ENCODE peak calls at places on chromosomes 4 and X, in six cellular contexts. R is left lung, Z is heart right ventricle, X is cardiac muscle cell, A is ovary, N is tibial nerve. S is an unnamed sample. For H3K36me3 and H3K4me1, the result is how much of the 10 kb centered on the place peaks cover.

GRCh38 chrX:122220644-122221373 is 963.3 kb upstream of the GRIA3 start:
- DNase-seq in N (no peak), R (no peak), A (no peak), Z (no peak), X (no peak), S (no peak)

GRCh38 chr4:62004881-62005280 is 804.8 kb downstream of the ADGRL3 start:
- DNase-seq in A (no peak), R (no peak), N (no peak), Z (no peak), X (no peak), S (no peak)

GRCh38 chr4:143402776-143403550 is 66.3 kb downstream of the GAB1 start:
- DNase-seq in N (no peak), R (no peak), A (no peak), X (no peak), Z (no peak), S (no peak)

GRCh38 chrX:121987163-121987562 is 939.8 kb downstream of the GLUD2 start:
- DNase-seq in Z (no peak), X (peak), A (no peak), N (no peak), R (no peak), S (no peak)

GRCh38 chr4:48093949-48094550 is 40.0 kb downstream of the TXK start:
- DNase-seq in N (no peak), R (no peak), X (peak), A (no peak), Z (no peak), S (no peak)

GRCh38 chrX:13432376-13432775 is 112.5 kb upstream of the ATXN3L start:
- DNase-seq in Z (peak), A (peak), X (peak), N (peak), R (peak), S (no peak)

GRCh38 chr4:3364634-3365314 is 72.0 kb downstream of the RGS12 start:
- DNase-seq in X (no peak), A (no peak), Z (no peak), N (no peak), R (no peak), S (no peak)

GRCh38 chr4:109820563-109820962 is 5.0 kb downstream of the GAR1 start:
- DNase-seq in A (no peak), Z (no peak), X (peak), R (no peak), N (no peak), S (no peak)

GRCh38 chr4:163895369-163896005 is 401.0 kb downstream of the TMA16 start:
- DNase-seq in R (no peak), A (no peak), Z (no peak), X (no peak), N (no peak), S (no peak)

GRCh38 chr4:30721353-30722091 is 1.4 kb downstream of the PCDH7 start:
- DNase-seq in R (peak), A (peak), X (peak), N (no peak), Z (peak), S (no peak)

GRCh38 chr4:103054030-103054429 is 22.5 kb downstream of the SLC9B2 start:
- DNase-seq in X (peak), R (no peak), N (peak), Z (no peak), A (no peak), S (no peak)

GRCh38 chr4:175560628-175561027 is 251.4 kb downstream of the GPM6A start:
- DNase-seq in Z (no peak), N (no peak), X (no peak), A (no peak), R (no peak), S (no peak)

GRCh38 chr4:581753-582361 is 5.8 kb upstream of the TMEM271 start:
- DNase-seq in Z (no peak), N (no peak), A (no peak), X (no peak), R (no peak), S (no peak)

GRCh38 chr4:48149971-48150370 is 15.9 kb upstream of the TXK start:
- DNase-seq in R (no peak), N (no peak), Z (no peak), X (no peak), A (no peak), S (no peak)

GRCh38 chrX:1462596-1463251 is 10.0 kb upstream of the ASMTL start:
- DNase-seq in A (peak), X (peak), N (no peak), R (peak), Z (peak), S (peak)

GRCh38 chrX:142251202-142251601 is 46.1 kb upstream of the MAGEC2 start:
- DNase-seq in R (no peak), Z (no peak), A (no peak), N (no peak), X (no peak), S (no peak)

GRCh38 chrX:69309074-69309792 is 144.0 kb upstream of the PJA1 start:
- DNase-seq in A (no peak), R (no peak), N (no peak), Z (no peak), X (no peak), S (no peak)

GRCh38 chrX:26442340-26442739 is 226.4 kb downstream of the MAGEB5 start:
- DNase-seq in N (no peak), R (no peak), A (no peak), Z (no peak), X (peak), S (no peak)

GRCh38 chr4:43763029-43763610 is 685.5 kb downstream of the KCTD8 start:
- DNase-seq in Z (no peak), A (no peak), R (no peak), N (no peak), X (no peak), S (no peak)

GRCh38 chr4:8580321-8581093 is at the start of gene GPR78:
- DNase-seq in Z (peak), X (peak), R (peak), N (no peak), A (peak), S (no peak)

GRCh38 chrX:13747836-13748235 is 13.3 kb downstream of the OFD1 start:
- DNase-seq in A (peak), R (no peak), X (peak), N (no peak), Z (peak), S (peak)

GRCh38 chr4:101865501-101866062 is 75.1 kb downstream of the BANK1 start:
- DNase-seq in X (no peak), R (no peak), Z (no peak), A (no peak), N (no peak), S (no peak)

GRCh38 chr4:127616898-127617297 is 15.9 kb upstream of the INTU start:
- DNase-seq in A (no peak), R (no peak), X (no peak), Z (no peak), N (no peak), S (no peak)

GRCh38 chrX:149372861-149373260 is 132.2 kb downstream of the IDS start:
- DNase-seq in A (no peak), N (no peak), X (no peak), Z (no peak), R (no peak), S (no peak)

GRCh38 chr4:53592128-53592527 is 842 bp upstream of the LNX1 start:
- DNase-seq in N (no peak), R (no peak), X (peak), A (no peak), Z (no peak), S (no peak)

GRCh38 chr4:23881052-23881501 is 8.8 kb downstream of the PPARGC1A start:
- DNase-seq in X (peak), A (no peak), Z (no peak), N (no peak), R (no peak), S (no peak)

GRCh38 chrX:118370921-118371624 is 25.2 kb downstream of the WDR44 start:
- DNase-seq in R (no peak), N (no peak), A (no peak), Z (no peak), X (peak), S (no peak)

GRCh38 chr4:95548738-95549245 is at the start of gene UNC5C:
- DNase-seq in Z (peak), N (peak), A (peak), R (peak), X (peak), S (no peak)

GRCh38 chrX:118761950-118762725 is 34.7 kb downstream of the IL13RA1 start:
- DNase-seq in N (no peak), X (peak), A (no peak), Z (no peak), R (no peak), S (no peak)

GRCh38 chr4:64829749-64830148 is 420.5 kb upstream of the TECRL start:
- DNase-seq in X (no peak), A (no peak), N (no peak), R (no peak), Z (no peak), S (no peak)

GRCh38 chr4:137471895-137472294 is 60.4 kb downstream of the PCDH18 start:
- DNase-seq in R (no peak), Z (no peak), N (no peak), X (no peak), A (no peak), S (no peak)

GRCh38 chr4:68708566-68708965 is 38.1 kb upstream of the UGT2B15 start:
- DNase-seq in R (no peak), A (no peak), X (no peak), Z (no peak), N (no peak), S (no peak)

GRCh38 chr4:184766421-184766820 is 32.5 kb upstream of the CENPU start:
- DNase-seq in R (no peak), Z (no peak), N (no peak), A (no peak), X (no peak), S (no peak)

GRCh38 chr4:184762100-184762499 is 28.2 kb upstream of the CENPU start:
- DNase-seq in N (no peak), A (no peak), Z (no peak), X (no peak), R (no peak), S (peak)

GRCh38 chr4:184763150-184763780 is 29.4 kb upstream of the CENPU start:
- DNase-seq in X (no peak), R (no peak), A (no peak), Z (no peak), N (no peak), S (no peak)

GRCh38 chr4:184765473-184766346 is 31.8 kb upstream of the CENPU start:
- DNase-seq in A (no peak), R (no peak), X (no peak), Z (no peak), N (no peak), S (no peak)

GRCh38 chr4:184764601-184765000 is 30.7 kb upstream of the CENPU start:
- DNase-seq in N (no peak), Z (no peak), R (no peak), X (no peak), A (no peak), S (no peak)
- H3K36me3 ChIP-seq in N (under half), Z (half or more), R (half or more), X (half or more), A (under half), S (half or more)

DNA sequence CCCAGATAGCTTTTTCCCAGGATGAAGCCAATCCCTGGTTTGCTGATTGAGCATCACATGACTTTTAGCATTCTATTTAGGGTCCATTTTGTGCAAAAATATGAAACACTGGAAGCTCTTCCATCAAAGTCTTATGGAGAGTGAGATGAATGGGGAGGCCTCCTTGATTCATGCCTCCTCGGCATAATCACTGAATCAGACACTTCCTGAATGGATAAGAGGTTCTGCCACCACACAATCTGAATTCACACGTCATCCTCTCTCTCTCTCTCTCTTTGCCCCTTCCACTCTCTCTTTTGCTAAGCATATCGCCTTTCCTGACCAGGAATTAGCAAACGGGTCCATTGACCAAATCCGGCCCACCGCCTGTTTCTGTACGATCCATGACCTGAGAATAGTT is 68.7 kb downstream of the CRMP1 start:
- DNase-seq in R (no peak), Z (no peak), N (no peak), X (peak), A (no peak), S (no peak)
- H3K27ac ChIP-seq in R (no peak), Z (no peak), N (no peak), X (no peak), A (no peak), S (no peak)

DNA sequence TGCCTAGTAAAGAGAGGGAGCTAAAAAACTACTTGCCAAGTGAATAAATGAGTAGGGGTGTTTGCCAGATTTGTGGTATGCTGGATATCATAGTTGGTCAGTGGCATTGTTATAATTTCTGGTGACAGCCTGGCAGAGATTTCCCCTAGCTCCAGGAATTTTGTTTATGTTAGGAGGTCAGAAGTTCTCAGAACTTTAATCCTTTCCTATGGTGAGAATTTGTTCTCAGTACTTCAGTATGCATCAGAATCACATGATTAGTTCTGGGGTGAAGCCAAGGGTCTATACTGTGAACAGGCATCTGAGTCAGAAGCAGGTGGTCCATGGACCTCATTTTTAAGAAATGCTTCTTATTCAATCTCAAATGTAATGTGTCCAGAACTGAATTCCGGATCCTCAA is 10.5 kb downstream of the RASSF6 start:
- DNase-seq in X (peak), Z (no peak), A (no peak), R (no peak), N (no peak), S (no peak)
- H3K4me1 ChIP-seq in X (under half), Z (under half), A (under half), R (under half), N (under half), S (under half)

DNA sequence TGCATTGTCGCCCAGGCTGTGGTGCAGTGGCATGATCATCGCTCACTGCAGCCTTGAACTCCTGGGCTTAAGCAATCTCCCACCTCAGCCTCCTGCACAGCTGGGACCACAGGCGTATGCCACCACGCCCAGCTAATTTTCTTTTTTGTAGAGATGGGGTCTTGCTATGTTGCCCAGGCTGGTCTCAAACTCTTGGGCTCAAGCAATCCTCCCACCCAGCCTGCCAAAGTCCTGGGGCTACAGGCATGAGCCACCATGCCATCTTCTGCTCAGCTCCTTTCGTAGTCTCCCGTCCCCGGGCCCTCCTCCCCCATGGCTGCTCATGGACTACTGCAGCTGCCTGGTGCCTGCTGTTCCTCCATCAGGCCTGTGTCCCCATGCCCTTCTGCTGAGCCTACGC is 58.1 kb downstream of the TAPT1 start:
- DNase-seq in A (no peak), Z (no peak), X (no peak), N (no peak), R (no peak), S (no peak)
- H3K36me3 ChIP-seq in A (under half), Z (half or more), X (under half), N (under half), R (half or more), S (half or more)

DNA sequence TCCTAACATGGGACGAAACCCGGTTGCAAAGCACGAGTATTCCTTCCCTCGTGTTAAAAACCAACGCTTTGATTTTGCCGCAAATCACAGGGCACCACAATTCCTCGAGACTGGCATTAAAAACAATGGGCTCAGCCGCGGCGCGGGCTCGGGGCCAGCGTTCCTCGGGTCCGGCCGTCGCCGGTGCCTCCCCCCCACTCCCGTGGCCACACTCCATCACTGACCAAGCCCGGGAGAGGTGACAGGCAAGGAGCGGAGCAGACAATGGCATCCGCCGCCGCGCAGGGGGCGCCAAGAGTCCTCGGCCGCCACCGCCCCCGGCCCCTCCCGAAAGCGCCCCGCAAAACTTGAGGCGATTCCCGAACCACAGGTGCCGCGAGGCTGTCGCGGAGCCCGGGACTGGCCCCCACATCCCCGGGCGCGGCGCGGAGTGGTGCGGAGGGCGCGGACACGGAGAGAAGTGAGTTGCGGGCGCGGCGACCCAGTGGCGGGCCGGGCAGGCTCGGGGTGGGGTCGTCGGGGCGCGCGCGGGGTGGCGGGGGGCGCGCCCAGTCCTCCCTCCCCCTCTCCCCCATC is 445 bp downstream of the AP1S2 start:
- DNase-seq in X (peak), N (peak), A (peak), Z (peak), R (peak), S (no peak)
- H3K27ac ChIP-seq in X (peak), N (peak), A (peak), Z (peak), R (peak), S (peak)

GRCh38 chr4:158782539-158783360 is 13.9 kb downstream of the FNIP2 start:
- DNase-seq in N (no peak), A (no peak), X (no peak), Z (no peak), R (no peak), S (no peak)
- H3K4me1 ChIP-seq in N (under half), A (under half), X (half or more), Z (half or more), R (under half), S (under half)

GRCh38 chrX:16145656-16146055 is 21.6 kb upstream of the MAGEB17 start:
- DNase-seq in A (no peak), R (no peak), X (no peak), Z (no peak), N (no peak), S (no peak)
- H3K36me3 ChIP-seq in A (under half), R (under half), X (under half), Z (under half), N (under half), S (under half)